ENCODE peak calls at places on chromosomes 13 and 19, in five cellular contexts. M is IMR-90, B is K562, Y is SK-N-SH, H is GM12878. J is an unnamed sample.

GRCh38 chr13:51619614-51620013 is 35.4 kb downstream of the WDFY2 start:
- DNase-seq in B (no peak), Y (no peak), H (no peak), M (peak), J (no peak)

GRCh38 chr13:111902726-111903125 is 164.2 kb upstream of the SOX1 start:
- DNase-seq in Y (no peak), B (no peak), M (no peak), H (no peak), J (no peak)

GRCh38 chr19:35436477-35437141 is 11.4 kb upstream of the FFAR2 start:
- DNase-seq in M (no peak), H (no peak), Y (no peak), B (peak), J (peak)

GRCh38 chr19:49988433-49988832 is 27.5 kb upstream of the SIGLEC11 start:
- DNase-seq in B (no peak), H (no peak), M (peak), Y (no peak), J (no peak)

GRCh38 chr19:35347171-35347929 is at the start of gene FFAR1:
- DNase-seq in M (no peak), B (no peak), H (peak), Y (no peak), J (no peak)

GRCh38 chr13:40626566-40626965 is 39.9 kb downstream of the FOXO1 start:
- DNase-seq in Y (no peak), B (no peak), H (no peak), M (no peak), J (no peak)

GRCh38 chr19:38650180-38650775 is 2.8 kb downstream of the ACTN4 start:
- DNase-seq in H (no peak), M (no peak), Y (no peak), B (peak), J (no peak)

GRCh38 chr19:30064776-30065494 is 122.9 kb downstream of the URI1 start:
- DNase-seq in Y (peak), B (no peak), H (no peak), M (no peak), J (no peak)

GRCh38 chr13:39321578-39321977 is 281.4 kb downstream of the LHFPL6 start:
- DNase-seq in M (peak), B (no peak), Y (no peak), H (no peak), J (no peak)

GRCh38 chr19:3186891-3187661 is 1.3 kb downstream of the NCLN start:
- DNase-seq in B (peak), M (no peak), H (no peak), Y (no peak), J (no peak)

GRCh38 chr19:18660939-18661338 is 22.5 kb upstream of the CRTC1 start:
- DNase-seq in H (no peak), M (no peak), Y (no peak), B (no peak), J (no peak)

GRCh38 chr19:6828698-6829633 is 56.5 kb downstream of the VAV1 start:
- DNase-seq in Y (no peak), M (no peak), B (peak), H (peak), J (peak)

GRCh38 chr19:7986321-7987083 is 18.9 kb downstream of the ELAVL1 start:
- DNase-seq in H (no peak), Y (no peak), M (peak), B (no peak), J (peak)

GRCh38 chr13:25249001-25249543 is 38.2 kb downstream of the MTMR6 start:
- DNase-seq in Y (peak), B (peak), H (peak), M (peak), J (peak)

GRCh38 chr13:102399791-102400618 is 1.8 kb downstream of the FGF14 start:
- DNase-seq in H (no peak), M (no peak), B (no peak), Y (peak), J (no peak)

GRCh38 chr19:33736158-33736557 is 60.5 kb upstream of the KCTD15 start:
- DNase-seq in B (no peak), Y (no peak), H (no peak), M (no peak), J (no peak)

GRCh38 chr13:112842343-112842856 is 126.6 kb upstream of the MCF2L start:
- DNase-seq in Y (no peak), M (no peak), B (no peak), H (no peak), J (no peak)

GRCh38 chr19:34336781-34337271 is 28.2 kb upstream of the GPI start:
- DNase-seq in M (peak), Y (peak), H (no peak), B (peak), J (peak)

GRCh38 chr13:26482451-26483197 is 74.9 kb upstream of the WASF3 start:
- DNase-seq in B (peak), Y (peak), H (peak), M (peak), J (peak)

GRCh38 chr19:42081584-42082258 is 5.8 kb downstream of the ZNF574 start:
- DNase-seq in M (peak), Y (peak), B (peak), H (no peak), J (peak)

GRCh38 chr13:98915563-98916348 is 62.1 kb downstream of the DOCK9 start:
- DNase-seq in Y (no peak), M (peak), B (no peak), H (no peak), J (no peak)

GRCh38 chr19:18470153-18470552 is 32.2 kb upstream of the ISYNA1 start:
- DNase-seq in Y (peak), H (no peak), M (no peak), B (peak), J (peak)

GRCh38 chr19:19236173-19236572 is 24.4 kb downstream of the NCAN start:
- DNase-seq in H (no peak), M (no peak), Y (no peak), B (no peak), J (no peak)

GRCh38 chr19:40466219-40467006 is at the start of gene SPTBN4:
- DNase-seq in M (no peak), B (no peak), H (peak), Y (no peak), J (no peak)

GRCh38 chr19:2034729-2035589 is 16.1 kb downstream of the MKNK2 start:
- DNase-seq in H (no peak), B (peak), M (peak), Y (peak), J (peak)

GRCh38 chr19:29477831-29478577 is 47.8 kb upstream of the VSTM2B start:
- DNase-seq in H (no peak), M (no peak), Y (no peak), B (no peak), J (no peak)

GRCh38 chr19:12187625-12188024 is 24.7 kb downstream of the ZNF136 start:
- DNase-seq in M (no peak), Y (no peak), H (no peak), B (no peak), J (peak)

GRCh38 chr13:112655898-112656297 is 33.9 kb upstream of the ATP11A start:
- DNase-seq in Y (no peak), B (no peak), M (no peak), H (no peak), J (no peak)

GRCh38 chr13:73902296-73902695 is 231.9 kb downstream of the KLF12 start:
- DNase-seq in B (no peak), M (no peak), Y (no peak), H (no peak), J (no peak)

GRCh38 chr19:38853214-38853613 is 3.4 kb upstream of the HNRNPL start:
- DNase-seq in M (no peak), B (no peak), Y (no peak), H (no peak), J (no peak)

GRCh38 chr13:30864352-30865130 is 41.5 kb upstream of the MEDAG start:
- DNase-seq in B (no peak), H (no peak), M (peak), Y (peak), J (no peak)

GRCh38 chr13:76123548-76123947 is 487.4 kb downstream of the LMO7 start:
- DNase-seq in B (no peak), H (no peak), Y (no peak), M (no peak), J (no peak)

GRCh38 chr13:40546047-40546446 is 120.4 kb downstream of the FOXO1 start:
- DNase-seq in B (no peak), H (no peak), M (no peak), Y (peak), J (no peak)

GRCh38 chr13:112587767-112588489 is at the start of gene TUBGCP3:
- DNase-seq in H (no peak), B (peak), Y (peak), M (peak), J (peak)

GRCh38 chr13:26460652-26461051 is 96.8 kb upstream of the WASF3 start:
- DNase-seq in H (no peak), M (peak), Y (no peak), B (no peak), J (no peak)

GRCh38 chr19:54137913-54138776 is 583 bp downstream of the CNOT3 start:
- DNase-seq in B (peak), Y (peak), H (no peak), M (no peak), J (no peak)

GRCh38 chr19:44851427-44851826 is 5.3 kb downstream of the NECTIN2 start:
- DNase-seq in B (no peak), Y (no peak), M (no peak), H (no peak), J (no peak)
- TF ChIP-seq RCOR1 in B (no peak), Y (no peak), M (no peak), H (no peak), J (no peak)

GRCh38 chr13:90700340-90700739 is 647.1 kb upstream of the MIR17HG start:
- DNase-seq in Y (no peak), M (no peak), B (no peak), H (no peak), J (no peak)

GRCh38 chr13:90702050-90702449 is 645.4 kb upstream of the MIR17HG start:
- DNase-seq in B (no peak), M (no peak), H (no peak), Y (no peak), J (no peak)

GRCh38 chr13:90696656-90697055 is 650.8 kb upstream of the MIR17HG start:
- DNase-seq in Y (no peak), H (no peak), M (peak), B (no peak), J (no peak)

GRCh38 chr13:90696254-90696653 is 651.2 kb upstream of the MIR17HG start:
- DNase-seq in Y (no peak), M (peak), B (no peak), H (no peak), J (no peak)

GRCh38 chr13:90701264-90701663 is 646.2 kb upstream of the MIR17HG start:
- DNase-seq in B (no peak), M (no peak), Y (no peak), H (no peak), J (no peak)
- TF ChIP-seq RAD21 in B (no peak), M (no peak), Y (no peak), H (no peak), J (no peak)

GRCh38 chr13:19090495-19090894 is 91.1 kb downstream of the TUBA3C start:
- DNase-seq in Y (no peak), M (no peak), H (no peak), B (no peak), J (no peak)
- TF ChIP-seq RCOR1 in Y (no peak), M (no peak), H (no peak), B (no peak), J (no peak)

GRCh38 chr13:71912524-71912923 is 45.5 kb upstream of the DACH1 start:
- DNase-seq in Y (no peak), B (no peak), M (peak), H (no peak), J (no peak)
- TF ChIP-seq RAD21 in Y (no peak), B (no peak), M (no peak), H (no peak), J (no peak)

GRCh38 chr19:48489608-48490216 is 20.5 kb downstream of the CYTH2 start:
- DNase-seq in B (peak), Y (peak), M (peak), H (no peak), J (peak)
- TF ChIP-seq RCOR1 in B (peak), Y (peak), M (no peak), H (no peak), J (peak)

GRCh38 chr13:100102042-100102441 is 13.1 kb downstream of the PCCA start:
- DNase-seq in M (no peak), H (no peak), Y (no peak), B (peak), J (no peak)
- TF ChIP-seq RAD21 in M (no peak), H (no peak), Y (no peak), B (no peak), J (no peak)

J was measured in A549.